ENCODE peak calls at places on chromosomes 4 and X, in eight cellular contexts. One of them, this sample, is unnamed.

GRCh38 chrX:25105251-25105650 is 89.5 kb upstream of the ARX start:
- DNase-seq in A549: no peak
- DNase-seq in IMR-90: no peak
- DNase-seq in HCT116: no peak
- DNase-seq in endodermal cell: peak
- DNase-seq in psoas muscle: no peak
- DNase-seq in fibroblast of lung: no peak
- DNase-seq in ovary: no peak
- DNase-seq in this sample: no peak

GRCh38 chr4:85475631-85476233 is 782 bp downstream of the ARHGAP24 start:
- DNase-seq in A549: peak
- DNase-seq in IMR-90: no peak
- DNase-seq in HCT116: no peak
- DNase-seq in endodermal cell: no peak
- DNase-seq in psoas muscle: peak
- DNase-seq in fibroblast of lung: peak
- DNase-seq in ovary: peak
- DNase-seq in this sample: no peak

GRCh38 chr4:104829761-104830160 is 316.9 kb upstream of the TET2 start:
- DNase-seq in A549: no peak
- DNase-seq in IMR-90: no peak
- DNase-seq in HCT116: no peak
- DNase-seq in endodermal cell: no peak
- DNase-seq in psoas muscle: no peak
- DNase-seq in fibroblast of lung: no peak
- DNase-seq in ovary: no peak
- DNase-seq in this sample: no peak

GRCh38 chr4:26325191-26325590 is 4.4 kb downstream of the RBPJ start:
- DNase-seq in A549: peak
- DNase-seq in IMR-90: peak
- DNase-seq in HCT116: peak
- DNase-seq in endodermal cell: no peak
- DNase-seq in psoas muscle: no peak
- DNase-seq in fibroblast of lung: peak
- DNase-seq in ovary: no peak
- DNase-seq in this sample: no peak

GRCh38 chr4:15234585-15235126 is 193.2 kb upstream of the C1QTNF7 start:
- DNase-seq in A549: no peak
- DNase-seq in IMR-90: peak
- DNase-seq in HCT116: no peak
- DNase-seq in endodermal cell: no peak
- DNase-seq in psoas muscle: no peak
- DNase-seq in fibroblast of lung: peak
- DNase-seq in ovary: no peak
- DNase-seq in this sample: peak

GRCh38 chrX:104351173-104351769 is 96.5 kb upstream of the ESX1 start:
- DNase-seq in A549: peak
- DNase-seq in IMR-90: peak
- DNase-seq in HCT116: peak
- DNase-seq in endodermal cell: no peak
- DNase-seq in psoas muscle: no peak
- DNase-seq in fibroblast of lung: peak
- DNase-seq in ovary: no peak
- DNase-seq in this sample: peak

GRCh38 chrX:9374537-9374936 is 90.3 kb upstream of the TBL1X start:
- DNase-seq in A549: no peak
- DNase-seq in IMR-90: no peak
- DNase-seq in HCT116: no peak
- DNase-seq in endodermal cell: no peak
- DNase-seq in psoas muscle: no peak
- DNase-seq in fibroblast of lung: peak
- DNase-seq in ovary: no peak
- DNase-seq in this sample: peak

GRCh38 chr4:124697441-124697840 is 15.1 kb downstream of the ANKRD50 start:
- DNase-seq in A549: no peak
- DNase-seq in IMR-90: no peak
- DNase-seq in HCT116: no peak
- DNase-seq in endodermal cell: no peak
- DNase-seq in psoas muscle: no peak
- DNase-seq in fibroblast of lung: no peak
- DNase-seq in ovary: no peak
- DNase-seq in this sample: no peak

GRCh38 chr4:80611366-80611765 is 275.8 kb downstream of the CFAP299 start:
- DNase-seq in A549: no peak
- DNase-seq in IMR-90: no peak
- DNase-seq in HCT116: no peak
- DNase-seq in endodermal cell: no peak
- DNase-seq in psoas muscle: no peak
- DNase-seq in fibroblast of lung: no peak
- DNase-seq in ovary: no peak
- DNase-seq in this sample: no peak

GRCh38 chr4:128601992-128602695 is 207.4 kb upstream of the JADE1 start:
- DNase-seq in A549: peak
- DNase-seq in IMR-90: peak
- DNase-seq in HCT116: no peak
- DNase-seq in endodermal cell: no peak
- DNase-seq in psoas muscle: no peak
- DNase-seq in fibroblast of lung: peak
- DNase-seq in ovary: peak
- DNase-seq in this sample: no peak

GRCh38 chr4:166377578-166377977 is 504.5 kb downstream of the TLL1 start:
- DNase-seq in A549: no peak
- DNase-seq in IMR-90: no peak
- DNase-seq in HCT116: no peak
- DNase-seq in endodermal cell: no peak
- DNase-seq in psoas muscle: no peak
- DNase-seq in fibroblast of lung: no peak
- DNase-seq in ovary: no peak
- DNase-seq in this sample: no peak
- H3K27ac ChIP-seq in A549: no peak
- H3K27ac ChIP-seq in IMR-90: no peak
- H3K27ac ChIP-seq in HCT116: no peak
- H3K27ac ChIP-seq in endodermal cell: no peak
- H3K27ac ChIP-seq in psoas muscle: no peak
- H3K27ac ChIP-seq in fibroblast of lung: no peak
- H3K27ac ChIP-seq in ovary: no peak
- H3K27ac ChIP-seq in this sample: no peak

DNA sequence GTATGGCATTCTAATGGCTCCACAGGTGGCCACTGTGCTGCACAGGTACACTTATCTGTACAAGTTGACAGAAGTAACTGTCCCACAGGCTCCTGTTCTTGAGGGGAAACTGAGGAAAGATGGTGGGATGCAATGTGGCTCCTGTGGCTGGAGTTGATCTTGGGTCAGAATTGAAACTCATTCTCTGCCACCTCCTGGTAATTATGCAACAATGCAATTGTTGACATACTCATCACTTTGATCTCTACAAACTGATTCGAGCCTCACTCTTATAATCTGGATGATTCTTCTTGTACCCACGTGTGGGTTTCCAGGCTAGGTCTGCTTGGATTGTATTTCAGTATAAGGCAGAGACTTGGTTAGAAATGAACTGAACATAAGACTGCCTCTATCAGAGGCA is 148.8 kb downstream of the CCNG2 start:
- DNase-seq in A549: no peak
- DNase-seq in IMR-90: no peak
- DNase-seq in HCT116: no peak
- DNase-seq in endodermal cell: no peak
- DNase-seq in psoas muscle: no peak
- DNase-seq in fibroblast of lung: no peak
- DNase-seq in ovary: no peak
- DNase-seq in this sample: no peak
- TF ChIP-seq CTCF in A549: no peak
- TF ChIP-seq CTCF in IMR-90: no peak
- TF ChIP-seq CTCF in HCT116: no peak
- TF ChIP-seq CTCF in endodermal cell: peak
- TF ChIP-seq CTCF in psoas muscle: no peak
- TF ChIP-seq CTCF in fibroblast of lung: no peak
- TF ChIP-seq CTCF in ovary: no peak
- TF ChIP-seq CTCF in this sample: no peak

DNA sequence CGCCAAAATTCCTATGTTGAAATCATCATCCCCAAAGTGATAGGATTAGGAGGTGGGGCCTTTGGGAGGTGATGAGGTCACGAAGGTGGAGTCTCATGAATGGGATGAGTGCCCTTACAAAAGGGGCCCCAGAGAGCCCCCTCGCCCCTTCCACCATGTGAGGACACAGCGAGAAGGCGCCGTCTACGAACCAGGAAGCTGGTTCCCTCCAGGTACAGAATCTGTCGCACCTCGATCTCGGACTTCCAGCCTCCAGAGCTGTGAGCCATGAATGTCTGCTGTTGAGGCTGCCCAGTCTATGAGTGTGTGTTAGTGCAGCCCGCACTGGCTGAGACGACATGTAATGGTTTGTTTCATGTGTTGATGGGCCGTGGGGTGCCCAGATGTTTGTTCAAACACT is 60.3 kb downstream of the PRKX start:
- DNase-seq in A549: no peak
- DNase-seq in IMR-90: no peak
- DNase-seq in HCT116: no peak
- DNase-seq in endodermal cell: no peak
- DNase-seq in psoas muscle: no peak
- DNase-seq in fibroblast of lung: no peak
- DNase-seq in ovary: no peak
- DNase-seq in this sample: no peak
- H3K27ac ChIP-seq in A549: no peak
- H3K27ac ChIP-seq in IMR-90: no peak
- H3K27ac ChIP-seq in HCT116: no peak
- H3K27ac ChIP-seq in endodermal cell: no peak
- H3K27ac ChIP-seq in psoas muscle: no peak
- H3K27ac ChIP-seq in fibroblast of lung: no peak
- H3K27ac ChIP-seq in ovary: no peak
- H3K27ac ChIP-seq in this sample: no peak

GRCh38 chrX:46803140-46803539 is 33.7 kb upstream of the RP2 start:
- DNase-seq in A549: peak
- DNase-seq in IMR-90: no peak
- DNase-seq in HCT116: no peak
- DNase-seq in endodermal cell: peak
- DNase-seq in psoas muscle: no peak
- DNase-seq in fibroblast of lung: peak
- DNase-seq in ovary: no peak
- DNase-seq in this sample: no peak
- TF ChIP-seq CTCF in A549: peak
- TF ChIP-seq CTCF in IMR-90: peak
- TF ChIP-seq CTCF in HCT116: peak
- TF ChIP-seq CTCF in endodermal cell: peak
- TF ChIP-seq CTCF in psoas muscle: no peak
- TF ChIP-seq CTCF in fibroblast of lung: peak
- TF ChIP-seq CTCF in ovary: no peak
- TF ChIP-seq CTCF in this sample: no peak

GRCh38 chr4:89113415-89113814 is 2.1 kb downstream of the TIGD2 start:
- DNase-seq in A549: no peak
- DNase-seq in IMR-90: no peak
- DNase-seq in HCT116: no peak
- DNase-seq in endodermal cell: no peak
- DNase-seq in psoas muscle: no peak
- DNase-seq in fibroblast of lung: no peak
- DNase-seq in ovary: no peak
- DNase-seq in this sample: no peak
- H3K27ac ChIP-seq in A549: no peak
- H3K27ac ChIP-seq in IMR-90: no peak
- H3K27ac ChIP-seq in HCT116: no peak
- H3K27ac ChIP-seq in endodermal cell: no peak
- H3K27ac ChIP-seq in psoas muscle: no peak
- H3K27ac ChIP-seq in fibroblast of lung: no peak
- H3K27ac ChIP-seq in ovary: no peak
- H3K27ac ChIP-seq in this sample: no peak

DNA sequence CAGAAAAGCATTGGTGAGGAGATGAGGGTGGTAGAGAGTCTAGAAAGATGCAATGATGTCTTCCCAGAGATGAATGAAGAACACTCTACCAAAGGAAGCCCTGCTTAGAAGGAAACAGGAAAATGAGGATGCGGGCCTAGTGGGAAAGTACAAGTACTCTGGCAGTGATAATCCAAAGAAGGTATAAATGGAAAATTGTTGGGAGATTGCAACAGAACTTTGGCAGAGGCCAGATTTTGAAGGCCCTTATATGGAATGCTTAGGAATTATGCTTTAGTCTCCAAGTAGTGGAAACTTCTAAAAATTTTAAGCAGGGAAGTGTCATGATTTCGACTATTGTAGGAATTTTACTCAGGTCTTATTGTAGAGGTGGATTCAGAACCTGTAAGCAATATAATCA is 11.0 kb downstream of the ARSJ start:
- DNase-seq in A549: no peak
- DNase-seq in IMR-90: no peak
- DNase-seq in HCT116: no peak
- DNase-seq in endodermal cell: no peak
- DNase-seq in psoas muscle: no peak
- DNase-seq in fibroblast of lung: peak
- DNase-seq in ovary: no peak
- DNase-seq in this sample: no peak
- TF ChIP-seq CTCF in A549: no peak
- TF ChIP-seq CTCF in IMR-90: no peak
- TF ChIP-seq CTCF in HCT116: no peak
- TF ChIP-seq CTCF in endodermal cell: no peak
- TF ChIP-seq CTCF in psoas muscle: no peak
- TF ChIP-seq CTCF in fibroblast of lung: no peak
- TF ChIP-seq CTCF in ovary: no peak
- TF ChIP-seq CTCF in this sample: no peak

DNA sequence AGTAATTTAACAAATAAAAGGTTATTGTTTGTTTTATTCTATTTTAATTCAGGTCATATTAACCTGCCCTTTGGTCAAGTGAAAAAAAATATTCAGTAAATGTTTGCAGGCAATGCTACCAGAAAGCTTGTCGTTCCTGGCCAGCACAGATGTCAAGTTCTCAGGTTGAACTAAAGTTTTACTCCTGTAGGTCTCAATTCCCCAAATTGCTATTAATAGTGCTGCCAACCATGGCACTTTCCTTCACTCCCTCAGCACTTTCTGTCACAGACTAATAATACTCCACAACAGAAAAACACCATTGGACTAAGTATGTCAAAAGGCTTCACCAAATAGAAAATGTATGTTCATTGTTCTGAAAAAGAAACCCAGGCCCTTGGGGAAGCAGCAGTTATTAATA is 79.2 kb upstream of the C4orf54 start:
- DNase-seq in A549: no peak
- DNase-seq in IMR-90: no peak
- DNase-seq in HCT116: no peak
- DNase-seq in endodermal cell: no peak
- DNase-seq in psoas muscle: no peak
- DNase-seq in fibroblast of lung: no peak
- DNase-seq in ovary: no peak
- DNase-seq in this sample: no peak
- H3K27ac ChIP-seq in A549: no peak
- H3K27ac ChIP-seq in IMR-90: no peak
- H3K27ac ChIP-seq in HCT116: no peak
- H3K27ac ChIP-seq in endodermal cell: no peak
- H3K27ac ChIP-seq in psoas muscle: peak
- H3K27ac ChIP-seq in fibroblast of lung: no peak
- H3K27ac ChIP-seq in ovary: no peak
- H3K27ac ChIP-seq in this sample: no peak

GRCh38 chrX:39591099-39591498 is 506.7 kb downstream of the BCOR start:
- DNase-seq in A549: no peak
- DNase-seq in IMR-90: no peak
- DNase-seq in HCT116: no peak
- DNase-seq in endodermal cell: no peak
- DNase-seq in psoas muscle: no peak
- DNase-seq in fibroblast of lung: no peak
- DNase-seq in ovary: no peak
- DNase-seq in this sample: no peak
- TF ChIP-seq CTCF in A549: no peak
- TF ChIP-seq CTCF in IMR-90: no peak
- TF ChIP-seq CTCF in HCT116: no peak
- TF ChIP-seq CTCF in endodermal cell: no peak
- TF ChIP-seq CTCF in psoas muscle: no peak
- TF ChIP-seq CTCF in fibroblast of lung: no peak
- TF ChIP-seq CTCF in ovary: no peak
- TF ChIP-seq CTCF in this sample: no peak

This sample was measured in RWPE1.